ENCODE peak calls at places on chromosomes 6 and 20, in five cellular contexts. Z, P, T, W and N are unnamed samples.

GRCh38 chr6:163343609-163344008 is 70.9 kb upstream of the QKI start:
- DNase-seq in Z (no peak), P (no peak), T (no peak), W (no peak), N (no peak)

GRCh38 chr20:36313936-36314335 is 7.8 kb downstream of the DLGAP4 start:
- DNase-seq in Z (no peak), P (no peak), T (no peak), W (no peak), N (no peak)

GRCh38 chr6:158149641-158150040 is 18.4 kb downstream of the SERAC1 start:
- DNase-seq in Z (no peak), P (no peak), T (peak), W (no peak), N (peak)

GRCh38 chr6:89562114-89562815 is 76.3 kb downstream of the LYRM2 start:
- DNase-seq in Z (peak), P (no peak), T (peak), W (no peak), N (no peak)

GRCh38 chr20:2696646-2697045 is 4.1 kb downstream of the EBF4 start:
- DNase-seq in Z (no peak), P (no peak), T (no peak), W (no peak), N (no peak)

GRCh38 chr20:58228484-58229197 is at the start of gene ANKRD60:
- DNase-seq in Z (peak), P (peak), T (peak), W (no peak), N (no peak)

GRCh38 chr6:10163159-10163962 is 251.5 kb downstream of the TFAP2A start:
- DNase-seq in Z (peak), P (no peak), T (no peak), W (no peak), N (peak)

GRCh38 chr6:16391451-16391912 is 153.1 kb downstream of the GMPR start:
- DNase-seq in Z (no peak), P (no peak), T (peak), W (no peak), N (no peak)

GRCh38 chr6:11785953-11786579 is 7.5 kb upstream of the ADTRP start:
- DNase-seq in Z (no peak), P (no peak), T (no peak), W (peak), N (no peak)

DNA sequence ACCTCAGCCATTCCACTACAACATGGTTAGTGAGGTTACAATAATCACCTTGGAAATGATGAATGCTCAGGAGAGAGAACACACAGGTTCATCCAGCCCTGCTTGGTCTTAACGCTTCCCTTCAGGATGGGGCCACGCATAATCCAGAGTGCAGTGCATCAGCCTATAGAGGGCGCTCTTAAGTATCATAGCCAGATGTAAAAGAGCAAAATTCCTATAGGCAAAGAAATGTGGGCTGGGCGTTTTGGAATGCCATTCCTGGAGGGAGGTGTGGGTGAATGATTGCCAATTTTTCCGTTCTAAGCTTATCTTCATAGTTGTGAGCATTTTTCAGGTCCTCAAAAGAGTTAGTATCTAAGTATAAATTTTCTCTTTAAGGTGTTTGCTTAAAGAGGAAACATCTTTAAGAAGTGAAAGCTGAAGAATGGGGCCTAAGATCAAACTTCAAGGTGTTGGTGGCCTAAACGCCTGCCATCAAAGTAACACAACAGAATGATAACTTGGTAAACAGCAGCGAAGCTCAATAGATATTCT is 1.8 kb downstream of the RIPOR2 start:
- DNase-seq in Z (peak), P (peak), T (no peak), W (no peak), N (peak)
- TF ChIP-seq CTCF in Z (peak), P (peak), T (peak), W (peak), N (peak)

DNA sequence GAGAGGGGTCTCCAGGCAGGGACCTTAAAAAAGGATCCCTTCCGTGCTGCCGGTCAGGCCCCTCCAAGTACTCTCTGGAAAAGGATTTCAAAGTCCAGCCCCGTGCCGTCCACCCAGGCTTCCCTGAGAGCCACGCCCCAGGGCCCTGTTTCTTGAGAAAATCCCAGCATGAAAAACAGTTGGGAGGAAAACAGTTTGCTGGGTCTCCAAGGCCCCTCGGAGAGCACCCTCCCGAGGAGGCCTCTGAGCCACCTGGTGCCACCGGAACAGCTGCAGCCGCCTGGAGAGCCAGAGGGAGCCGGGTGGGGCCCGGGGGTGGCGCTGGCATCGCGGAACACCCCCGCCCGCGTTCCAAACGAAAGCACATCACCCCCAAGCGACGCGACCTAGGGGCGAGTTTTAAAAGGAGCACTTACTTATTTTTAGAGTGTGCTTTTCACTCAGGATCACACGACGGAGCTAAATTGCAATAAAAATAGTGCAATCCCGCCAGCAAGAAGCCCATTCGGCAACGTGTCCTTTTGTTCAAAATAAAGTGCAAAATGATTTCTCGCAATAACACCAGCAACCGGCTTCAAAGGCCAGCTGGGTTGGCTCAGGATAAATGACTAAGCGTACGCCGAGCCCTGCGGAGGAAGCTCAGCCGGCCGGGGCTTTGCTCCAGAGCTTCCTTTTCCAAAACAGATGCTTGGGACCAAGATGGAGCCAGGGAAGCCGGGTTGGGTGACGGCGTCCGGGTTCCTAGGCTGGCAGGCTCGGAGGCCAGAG is 64.2 kb downstream of the YTHDF1 start:
- DNase-seq in Z (no peak), P (no peak), T (peak), W (no peak), N (no peak)
- TF ChIP-seq CTCF in Z (no peak), P (no peak), T (no peak), W (no peak), N (no peak)

GRCh38 chr20:56179051-56179450 is 69.5 kb upstream of the MC3R start:
- DNase-seq in Z (no peak), P (no peak), T (no peak), W (no peak), N (no peak)

GRCh38 chr20:56175884-56176283 is 72.6 kb upstream of the MC3R start:
- DNase-seq in Z (no peak), P (no peak), T (no peak), W (no peak), N (no peak)

GRCh38 chr20:56178219-56178618 is 70.3 kb upstream of the MC3R start:
- DNase-seq in Z (no peak), P (no peak), T (no peak), W (no peak), N (no peak)

DNA sequence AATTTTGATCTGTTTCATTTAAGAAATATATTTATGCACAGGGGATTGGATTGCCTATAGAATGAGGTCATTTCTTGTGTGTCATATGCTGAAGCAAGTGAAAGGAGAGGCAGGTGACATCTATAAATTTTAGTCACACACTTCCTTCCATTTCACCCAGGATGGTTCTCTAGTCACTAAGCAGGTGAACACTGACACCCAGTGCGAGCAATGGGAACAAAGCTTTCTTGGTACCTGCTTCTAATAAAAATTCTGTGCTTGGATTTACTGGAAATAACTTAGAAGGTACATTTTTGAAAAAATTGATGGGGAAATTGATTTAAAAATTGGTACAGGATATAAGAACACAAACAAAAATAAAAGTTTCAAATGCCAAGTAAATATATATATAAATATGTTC is 66.9 kb upstream of the MC3R start:
- DNase-seq in Z (no peak), P (no peak), T (no peak), W (no peak), N (peak)
- TF ChIP-seq CTCF in Z (peak), P (no peak), T (no peak), W (no peak), N (no peak)

GRCh38 chr6:125519367-125519766 is 217.6 kb upstream of the HDDC2 start:
- DNase-seq in Z (no peak), P (no peak), T (no peak), W (no peak), N (no peak)
- TF ChIP-seq CTCF in Z (no peak), P (no peak), T (no peak), W (no peak), N (no peak)

DNA sequence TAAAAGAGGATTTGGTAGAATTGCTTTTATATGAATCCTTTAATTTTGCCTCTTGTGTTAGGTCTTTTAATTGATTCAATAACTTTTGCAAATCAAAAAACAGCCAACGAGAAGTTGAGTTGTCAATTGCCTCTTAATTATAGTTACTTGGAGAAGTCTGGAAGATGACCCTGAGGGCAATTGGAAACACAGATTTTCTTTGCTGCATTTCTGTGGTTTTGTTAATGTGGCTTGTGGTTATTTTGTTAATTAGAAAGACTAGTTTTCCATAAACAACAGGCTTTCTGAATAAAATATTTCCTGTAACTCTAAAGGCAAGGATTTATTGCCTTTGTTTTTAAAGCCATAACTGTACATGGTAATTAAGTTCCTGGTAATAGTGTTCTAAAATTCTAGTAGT is 513.0 kb downstream of the EPHA7 start:
- DNase-seq in Z (no peak), P (no peak), T (no peak), W (no peak), N (no peak)
- TF ChIP-seq CTCF in Z (no peak), P (no peak), T (no peak), W (no peak), N (no peak)

DNA sequence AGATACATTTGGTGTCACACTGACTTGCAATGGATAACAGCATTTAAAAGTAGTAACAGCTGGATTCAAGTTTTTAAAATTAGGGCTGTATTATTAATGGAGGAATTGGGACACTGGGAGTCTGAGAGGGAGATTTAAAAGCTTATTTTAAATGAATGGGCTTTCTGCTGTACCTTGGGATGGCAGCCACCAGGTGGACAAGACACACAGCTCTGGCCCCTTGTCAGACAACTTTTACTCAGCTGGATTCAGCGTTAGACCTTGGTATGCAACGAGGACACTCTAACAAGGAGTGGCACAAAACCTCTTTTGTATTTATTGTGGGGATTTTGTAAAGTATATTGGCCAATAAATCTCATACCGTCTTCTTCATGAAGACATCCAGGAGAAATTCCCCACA is 105.8 kb downstream of the LCA5 start:
- DNase-seq in Z (peak), P (peak), T (no peak), W (no peak), N (no peak)
- TF ChIP-seq CTCF in Z (peak), P (no peak), T (no peak), W (no peak), N (no peak)

GRCh38 chr6:56710967-56711366 is 68.3 kb upstream of the DST start:
- DNase-seq in Z (no peak), P (no peak), T (no peak), W (no peak), N (no peak)

GRCh38 chr6:56714982-56715456 is 72.3 kb upstream of the DST start:
- DNase-seq in Z (peak), P (no peak), T (peak), W (peak), N (peak)

GRCh38 chr6:56716229-56716628 is 73.5 kb upstream of the DST start:
- DNase-seq in Z (no peak), P (no peak), T (peak), W (no peak), N (no peak)

GRCh38 chr6:56713285-56713684 is 70.6 kb upstream of the DST start:
- DNase-seq in Z (no peak), P (no peak), T (peak), W (peak), N (peak)

GRCh38 chr6:56714273-56714672 is 71.6 kb upstream of the DST start:
- DNase-seq in Z (no peak), P (no peak), T (peak), W (no peak), N (no peak)
- TF ChIP-seq CTCF in Z (no peak), P (no peak), T (no peak), W (no peak), N (no peak)